ENCODE peak calls at places on chromosomes 3 and 15, in nine cellular contexts. D, S, M, Z, T, P, G, N and X are unnamed samples.

GRCh38 chr15:35023794-35024193 is 35.7 kb upstream of the ZNF770 start:
- DNase-seq in D (no peak), S (peak), M (no peak), Z (no peak), T (no peak), P (no peak), G (no peak), N (no peak), X (no peak)

GRCh38 chr15:48318131-48318530 is 13.1 kb upstream of the DUT start:
- DNase-seq in D (no peak), S (no peak), M (no peak), Z (peak), T (no peak), P (no peak), G (no peak), N (no peak), X (no peak)

GRCh38 chr3:39150170-39150802 is 3.1 kb downstream of the CSRNP1 start:
- DNase-seq in D (no peak), S (no peak), M (no peak), Z (no peak), T (no peak), P (no peak), G (no peak), N (no peak), X (no peak)

GRCh38 chr3:8975081-8976020 is 12.1 kb upstream of the RAD18 start:
- DNase-seq in D (no peak), S (no peak), M (no peak), Z (no peak), T (no peak), P (no peak), G (no peak), N (no peak), X (no peak)

GRCh38 chr3:89098964-89099585 is 8.3 kb upstream of the EPHA3 start:
- DNase-seq in D (no peak), S (peak), M (peak), Z (peak), T (peak), P (no peak), G (no peak), N (peak), X (no peak)

GRCh38 chr15:26736502-26737248 is 36.2 kb downstream of the GABRB3 start:
- DNase-seq in D (no peak), S (no peak), M (no peak), Z (peak), T (no peak), P (no peak), G (no peak), N (no peak), X (no peak)

GRCh38 chr3:184566441-184567414 is 5.1 kb downstream of the EPHB3 start:
- DNase-seq in D (no peak), S (peak), M (no peak), Z (no peak), T (no peak), P (no peak), G (no peak), N (no peak), X (no peak)

GRCh38 chr3:187746479-187747335 is 1.4 kb upstream of the BCL6 start:
- DNase-seq in D (no peak), S (no peak), M (peak), Z (peak), T (no peak), P (no peak), G (no peak), N (peak), X (no peak)

GRCh38 chr3:47716656-47717055 is 65.0 kb downstream of the SMARCC1 start:
- DNase-seq in D (no peak), S (no peak), M (no peak), Z (no peak), T (no peak), P (no peak), G (no peak), N (no peak), X (no peak)

DNA sequence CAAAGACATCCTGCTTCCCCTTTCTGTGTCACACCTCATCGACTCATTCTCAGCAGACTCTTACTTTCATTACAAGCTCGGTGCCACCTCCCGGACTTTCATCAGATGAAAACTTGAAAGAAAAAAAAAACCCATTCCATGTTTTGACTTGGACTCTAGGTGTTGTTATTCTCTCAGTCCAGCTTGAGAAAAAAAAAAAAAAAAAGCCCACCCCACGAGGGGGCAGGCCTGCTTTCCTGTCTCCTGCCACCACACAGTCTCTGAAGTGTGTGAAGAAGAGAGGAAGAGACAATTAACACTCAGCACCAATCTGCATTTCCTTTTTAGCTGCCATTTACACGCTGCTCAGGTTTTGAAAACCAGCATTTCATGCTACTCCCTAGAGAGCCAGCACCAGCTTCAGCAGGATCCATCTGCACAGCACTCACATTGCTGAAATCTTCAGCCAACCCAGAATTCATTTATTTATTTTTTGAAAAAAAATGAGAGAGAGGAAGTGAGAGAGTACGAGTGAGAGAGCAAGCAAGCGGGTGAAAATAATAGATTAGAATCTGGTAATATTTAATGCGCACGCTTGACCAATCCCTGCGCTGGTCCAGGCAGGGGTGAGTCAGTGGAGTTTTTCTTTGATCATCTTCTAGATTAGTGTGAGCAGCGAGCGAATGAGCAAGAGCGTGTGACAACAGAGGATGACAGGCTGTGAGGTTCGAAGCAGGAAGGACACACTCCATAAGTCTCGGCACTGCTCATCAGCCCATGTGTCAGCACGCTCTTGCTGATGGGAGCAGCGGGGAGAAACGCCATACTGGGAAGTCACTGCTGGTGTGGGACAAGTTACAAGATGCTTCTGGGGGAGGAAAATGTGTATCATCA is 23.5 kb downstream of the ZNF80 start:
- DNase-seq in D (no peak), S (peak), M (peak), Z (peak), T (peak), P (no peak), G (peak), N (peak), X (peak)
- H3K27ac ChIP-seq in D (no peak), S (no peak), M (peak), Z (no peak), T (peak), P (no peak), G (peak), N (no peak), X (no peak)

DNA sequence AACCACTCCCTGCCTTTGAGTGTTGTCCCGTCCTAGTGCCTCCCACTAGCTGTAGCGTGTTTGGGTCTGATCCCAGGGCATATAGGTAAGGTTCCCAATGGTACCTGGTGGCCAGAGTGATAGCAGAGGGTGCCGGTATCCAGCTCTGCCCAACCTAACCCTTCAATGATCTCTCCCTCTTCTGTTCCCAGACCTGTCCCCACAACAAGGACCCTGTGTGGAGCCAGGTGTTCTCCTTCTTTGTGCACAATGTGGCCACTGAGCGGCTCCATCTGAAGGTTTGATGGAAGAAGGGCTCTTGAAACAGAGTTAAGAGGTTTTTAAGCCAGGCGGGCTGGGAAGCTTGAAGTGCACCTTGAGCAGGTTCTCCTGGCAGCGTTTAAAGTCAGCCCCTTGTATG is 35.5 kb downstream of the ESYT3 start:
- DNase-seq in D (no peak), S (no peak), M (no peak), Z (no peak), T (no peak), P (no peak), G (no peak), N (no peak), X (no peak)
- H3K27ac ChIP-seq in D (no peak), S (no peak), M (no peak), Z (no peak), T (no peak), P (no peak), G (no peak), N (no peak), X (peak)

DNA sequence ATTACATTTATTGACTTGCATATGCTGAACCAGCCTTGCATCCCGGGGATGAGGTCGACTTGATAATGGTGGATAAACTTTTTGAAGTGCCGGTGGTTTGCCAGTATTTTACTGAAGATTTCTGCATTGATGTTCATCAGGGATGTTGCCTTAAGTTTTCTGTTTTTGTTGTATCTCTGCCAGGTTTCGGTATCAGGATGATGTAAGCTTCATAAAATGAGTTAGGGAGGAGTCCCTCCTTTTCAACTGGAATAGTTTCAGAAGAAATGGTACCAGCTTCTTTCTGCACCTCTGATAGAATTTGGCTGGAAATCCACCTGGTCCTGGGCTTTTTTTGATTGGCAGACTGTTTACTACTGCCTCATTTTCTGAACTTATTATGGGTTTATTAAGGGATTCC is 250.8 kb downstream of the TBC1D5 start:
- DNase-seq in D (no peak), S (no peak), M (no peak), Z (no peak), T (no peak), P (no peak), G (no peak), N (peak), X (no peak)
- H3K27ac ChIP-seq in D (no peak), S (no peak), M (no peak), Z (no peak), T (no peak), P (no peak), G (no peak), N (no peak), X (no peak)

GRCh38 chr15:71276355-71276665 is 161.0 kb downstream of the THSD4 start:
- DNase-seq in D (no peak), S (peak), M (no peak), Z (no peak), T (no peak), P (no peak), G (no peak), N (no peak), X (no peak)

GRCh38 chr15:71274448-71274798 is 159.2 kb downstream of the THSD4 start:
- DNase-seq in D (no peak), S (no peak), M (no peak), Z (no peak), T (no peak), P (no peak), G (no peak), N (peak), X (no peak)

GRCh38 chr15:71273731-71274447 is 158.6 kb downstream of the THSD4 start:
- DNase-seq in D (no peak), S (no peak), M (no peak), Z (no peak), T (no peak), P (no peak), G (no peak), N (no peak), X (no peak)

GRCh38 chr15:71275566-71276354 is 160.5 kb downstream of the THSD4 start:
- DNase-seq in D (no peak), S (no peak), M (no peak), Z (no peak), T (no peak), P (no peak), G (no peak), N (no peak), X (no peak)

GRCh38 chr15:71275098-71275497 is 159.8 kb downstream of the THSD4 start:
- DNase-seq in D (no peak), S (peak), M (no peak), Z (no peak), T (no peak), P (no peak), G (no peak), N (peak), X (no peak)
- H3K27ac ChIP-seq in D (no peak), S (no peak), M (no peak), Z (no peak), T (no peak), P (peak), G (no peak), N (peak), X (no peak)

GRCh38 chr3:53153267-53153823 is 7.7 kb upstream of the PRKCD start:
- DNase-seq in D (no peak), S (no peak), M (no peak), Z (no peak), T (no peak), P (no peak), G (peak), N (no peak), X (no peak)

GRCh38 chr3:53152316-53152715 is 8.7 kb upstream of the PRKCD start:
- DNase-seq in D (no peak), S (no peak), M (no peak), Z (no peak), T (no peak), P (no peak), G (no peak), N (no peak), X (no peak)

GRCh38 chr3:53150247-53151085 is 10.5 kb upstream of the PRKCD start:
- DNase-seq in D (no peak), S (peak), M (no peak), Z (no peak), T (no peak), P (no peak), G (no peak), N (peak), X (peak)

GRCh38 chr3:53151465-53151864 is 9.5 kb upstream of the PRKCD start:
- DNase-seq in D (no peak), S (no peak), M (no peak), Z (no peak), T (no peak), P (no peak), G (no peak), N (no peak), X (peak)

DNA sequence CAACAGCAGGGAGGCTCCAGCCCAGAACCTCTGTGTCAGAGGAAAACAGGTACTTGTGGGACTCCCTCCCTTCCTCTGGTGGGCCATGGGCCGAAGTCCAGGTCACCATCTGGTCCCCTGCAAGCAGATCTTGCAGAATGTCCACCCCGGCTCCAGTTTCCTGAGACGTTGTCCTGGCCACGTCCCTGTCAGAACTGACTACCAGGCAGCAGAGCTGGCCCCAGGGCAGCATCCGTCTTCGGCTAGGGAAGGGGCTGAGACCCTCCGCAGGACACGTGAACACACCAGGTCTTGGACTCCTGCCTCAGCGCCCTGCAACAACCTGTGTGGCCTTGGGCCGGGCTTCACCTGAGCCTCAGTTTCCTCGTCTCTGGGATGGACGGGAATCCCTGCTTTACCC is 9.1 kb upstream of the PRKCD start:
- DNase-seq in D (no peak), S (no peak), M (no peak), Z (no peak), T (no peak), P (no peak), G (peak), N (no peak), X (no peak)
- H3K27ac ChIP-seq in D (no peak), S (no peak), M (no peak), Z (no peak), T (no peak), P (no peak), G (no peak), N (no peak), X (no peak)

GRCh38 chr3:158731525-158731924 is 732 bp downstream of the RARRES1 start:
- DNase-seq in D (no peak), S (no peak), M (no peak), Z (peak), T (no peak), P (no peak), G (no peak), N (no peak), X (no peak)
- H3K27ac ChIP-seq in D (no peak), S (peak), M (no peak), Z (no peak), T (no peak), P (peak), G (no peak), N (peak), X (peak)

GRCh38 chr3:126476976-126477330 is 1.3 kb upstream of the ZXDC start:
- DNase-seq in D (no peak), S (no peak), M (no peak), Z (peak), T (no peak), P (no peak), G (no peak), N (no peak), X (peak)
- H3K27ac ChIP-seq in D (no peak), S (peak), M (no peak), Z (no peak), T (no peak), P (peak), G (no peak), N (no peak), X (peak)

DNA sequence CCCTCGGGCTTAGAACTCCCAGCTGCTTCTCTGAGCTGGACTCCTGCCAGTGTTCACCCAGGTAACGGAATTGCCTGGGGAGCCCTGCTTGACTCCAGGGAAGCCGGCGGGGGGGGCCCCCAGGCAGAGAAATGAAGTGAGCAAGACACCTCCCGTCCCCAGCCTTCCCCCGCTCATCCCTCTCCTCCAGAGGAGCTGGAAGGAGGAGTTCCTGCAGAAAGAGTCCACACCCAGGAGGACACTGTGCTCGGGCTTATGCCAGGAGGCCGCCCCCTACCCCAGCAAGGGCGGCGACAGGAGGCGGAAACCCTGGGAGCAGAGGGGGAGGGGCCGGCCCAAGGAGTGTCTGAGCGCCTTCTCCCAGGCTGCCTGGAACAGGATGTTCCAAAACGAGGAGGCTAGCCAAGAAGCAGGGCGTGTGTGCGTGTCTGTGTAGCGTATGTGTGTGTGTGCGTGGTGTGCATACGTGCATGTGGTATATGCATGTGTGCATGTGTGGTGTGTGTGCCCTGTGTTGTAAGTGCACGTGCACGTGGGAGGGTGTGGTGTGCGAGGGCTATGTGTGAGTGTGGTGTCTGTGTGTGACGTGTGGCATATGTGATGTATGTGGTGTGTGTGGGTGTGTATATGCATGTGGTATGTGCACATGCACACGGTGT is 511.3 kb downstream of the SHQ1 start:
- DNase-seq in D (peak), S (peak), M (no peak), Z (peak), T (no peak), P (peak), G (no peak), N (peak), X (peak)
- H3K27ac ChIP-seq in D (no peak), S (peak), M (no peak), Z (no peak), T (no peak), P (peak), G (no peak), N (no peak), X (no peak)

DNA sequence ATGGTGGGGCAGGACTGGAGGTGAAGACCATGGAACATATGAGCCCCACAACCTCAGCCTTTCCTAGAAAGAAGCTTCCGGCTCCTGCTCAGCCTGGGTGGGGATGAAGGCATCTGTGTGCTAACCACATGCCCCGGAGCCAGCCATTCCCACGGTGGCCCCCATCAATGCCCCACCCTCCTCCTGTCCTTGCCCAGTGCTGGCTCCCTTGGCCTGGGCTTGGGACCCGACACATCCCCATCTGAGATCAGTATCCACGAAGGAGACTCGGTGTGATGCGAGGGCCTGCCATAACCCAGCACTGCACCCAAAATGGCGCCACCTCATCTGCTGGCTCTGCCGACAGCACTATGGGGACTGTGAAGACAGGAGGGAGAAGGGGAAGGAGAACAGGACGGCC is 16.5 kb upstream of the PLXND1 start:
- DNase-seq in D (no peak), S (no peak), M (no peak), Z (peak), T (no peak), P (peak), G (no peak), N (no peak), X (no peak)
- H3K27ac ChIP-seq in D (no peak), S (no peak), M (no peak), Z (no peak), T (no peak), P (peak), G (no peak), N (no peak), X (peak)

DNA sequence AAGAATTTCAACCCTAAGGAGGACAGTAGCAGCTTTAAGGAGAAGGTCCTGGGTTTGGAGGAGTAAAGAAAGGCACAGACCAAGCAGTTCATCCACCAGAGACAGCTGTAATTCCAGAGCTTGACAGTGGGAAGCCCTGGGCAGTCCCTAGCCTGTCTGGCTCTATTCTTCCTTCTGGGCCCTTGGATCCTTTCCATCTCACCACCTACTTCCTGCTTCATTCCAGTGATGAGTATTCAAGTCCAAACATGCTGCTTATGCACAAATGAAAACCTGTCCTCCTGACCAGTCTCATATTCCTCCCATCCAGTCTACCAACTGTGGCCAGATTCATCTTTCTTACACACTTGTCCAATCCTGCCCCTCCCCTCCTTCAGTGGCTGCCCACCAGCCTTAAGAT is 171.4 kb downstream of the CNTN3 start:
- DNase-seq in D (no peak), S (peak), M (no peak), Z (no peak), T (no peak), P (no peak), G (no peak), N (peak), X (no peak)
- H3K27ac ChIP-seq in D (no peak), S (no peak), M (no peak), Z (no peak), T (no peak), P (no peak), G (no peak), N (no peak), X (no peak)